ENCODE peak calls at places on chromosomes 6 and 20, in six cellular contexts. A is ovary, C is HCT116, J is esophagus squamous epithelium, B is heart left ventricle, G is right lobe of liver. I is an unnamed sample.

GRCh38 chr20:63294536-63294900 is 1.5 kb downstream of the COL20A1 start:
- DNase-seq in G (no peak), A (no peak), C (no peak), J (no peak), B (no peak), I (no peak)

GRCh38 chr20:44187763-44188709 is 1.0 kb upstream of the JPH2 start:
- DNase-seq in B (peak; percentile 45), G (no peak), C (no peak), J (no peak), A (no peak), I (peak; percentile 82)

GRCh38 chr20:53706008-53706481 is 112.4 kb upstream of the ZNF217 start:
- DNase-seq in B (no peak), C (no peak), G (no peak), A (no peak), J (no peak), I (no peak)

GRCh38 chr6:70474751-70475150 is 61.4 kb downstream of the FAM135A start:
- DNase-seq in G (no peak), C (no peak), B (no peak), J (no peak), A (no peak), I (no peak)

GRCh38 chr6:145583753-145584152 is 151.6 kb downstream of the EPM2A start:
- DNase-seq in J (no peak), G (no peak), C (no peak), B (no peak), A (no peak), I (no peak)

GRCh38 chr6:87697581-87698552 is 4.2 kb downstream of the AKIRIN2 start:
- DNase-seq in C (no peak), J (no peak), B (no peak), A (no peak), G (no peak), I (no peak)

GRCh38 chr6:145015739-145016558 is 719.4 kb downstream of the EPM2A start:
- DNase-seq in A (no peak), B (peak; percentile 52), G (no peak), C (peak; percentile 86), J (no peak), I (no peak)

GRCh38 chr6:144847906-144848305 is 562.8 kb downstream of the UTRN start:
- DNase-seq in J (no peak), B (no peak), C (no peak), G (no peak), A (no peak), I (no peak)

GRCh38 chr6:145960918-145961604 is 3.1 kb downstream of the SHPRH start:
- DNase-seq in G (no peak), B (no peak), A (peak; percentile 25), C (no peak), J (no peak), I (peak; percentile 44)

GRCh38 chr6:158083687-158084325 is 84.3 kb downstream of the SERAC1 start:
- DNase-seq in J (no peak), A (no peak), G (no peak), C (no peak), B (no peak), I (no peak)

GRCh38 chr6:56246941-56247653 is at the start of gene COL21A1:
- DNase-seq in C (no peak), J (no peak), A (peak; percentile 59), G (peak; percentile 31), B (peak; percentile 45), I (peak; percentile 58)

GRCh38 chr6:1798303-1798964 is 188.7 kb downstream of the FOXC1 start:
- DNase-seq in B (no peak), C (no peak), A (no peak), G (no peak), J (no peak), I (no peak)

GRCh38 chr6:42813906-42814444 is 32.1 kb downstream of the BICRAL start:
- DNase-seq in B (no peak), A (no peak), G (no peak), C (no peak), J (no peak), I (no peak)

GRCh38 chr20:60882776-60883303 is 369.2 kb upstream of the CDH4 start:
- DNase-seq in C (no peak), J (no peak), A (no peak), G (no peak), B (no peak), I (no peak)

GRCh38 chr6:150325093-150325772 is 43.6 kb upstream of the IYD start:
- DNase-seq in G (no peak), B (no peak), A (no peak), C (no peak), J (no peak), I (peak; percentile 59)

GRCh38 chr6:46273911-46274310 is 103.1 kb upstream of the ENPP5 start:
- DNase-seq in G (no peak), A (no peak), C (no peak), B (no peak), J (no peak), I (no peak)

GRCh38 chr6:17503051-17503450 is 97.1 kb upstream of the FAM8A1 start:
- DNase-seq in A (no peak), G (no peak), B (no peak), C (no peak), J (no peak), I (no peak)

GRCh38 chr20:7090753-7091310 is 323.3 kb downstream of the BMP2 start:
- DNase-seq in G (no peak), J (no peak), B (no peak), A (no peak), C (no peak), I (no peak)

GRCh38 chr6:3455490-3456394 is 1.1 kb downstream of the SLC22A23 start:
- DNase-seq in A (no peak), J (no peak), G (peak; percentile 70), C (no peak), B (peak; percentile 33), I (peak; percentile 30)

GRCh38 chr6:69789573-69789972 is 7.2 kb downstream of the LMBRD1 start:
- DNase-seq in J (no peak), B (no peak), C (no peak), A (no peak), G (no peak), I (no peak)

GRCh38 chr6:100479180-100480035 is 14.7 kb upstream of the SIM1 start:
- DNase-seq in B (no peak), J (no peak), C (peak; percentile 54), A (no peak), G (no peak), I (no peak)

GRCh38 chr20:57629976-57630525 is 9.8 kb upstream of the ZBP1 start:
- DNase-seq in B (no peak), J (no peak), A (no peak), C (no peak), G (no peak), I (no peak)

GRCh38 chr6:115885636-115886366 is 174.9 kb downstream of the FRK start:
- DNase-seq in G (no peak), C (no peak), J (no peak), B (no peak), A (no peak), I (no peak)

GRCh38 chr20:33372993-33373441 is 28.3 kb downstream of the CDK5RAP1 start:
- DNase-seq in G (peak; percentile 49), J (no peak), A (no peak), C (no peak), B (no peak), I (peak; percentile 88)

GRCh38 chr6:32176476-32177181 is 745 bp upstream of the AGPAT1 start:
- DNase-seq in B (no peak), C (no peak), G (no peak), J (no peak), A (no peak), I (no peak)

GRCh38 chr6:8195040-8195713 is 92.8 kb upstream of the EEF1E1 start:
- DNase-seq in C (peak; percentile 18), G (no peak), B (no peak), J (no peak), A (no peak), I (no peak)

GRCh38 chr6:53363341-53364079 is 14.8 kb upstream of the ELOVL5 start:
- DNase-seq in B (no peak), G (no peak), J (no peak), C (no peak), A (no peak), I (no peak)

GRCh38 chr6:46832816-46833215 is 39.6 kb downstream of the MEP1A start:
- DNase-seq in C (no peak), G (no peak), J (no peak), B (no peak), A (no peak), I (no peak)

GRCh38 chr20:35644806-35645205 is 19.9 kb downstream of the CPNE1 start:
- DNase-seq in G (no peak), A (no peak), J (no peak), B (no peak), C (no peak), I (no peak)

GRCh38 chr20:24965065-24965919 is 16.2 kb downstream of the CST7 start:
- DNase-seq in B (no peak), A (no peak), C (no peak), G (no peak), J (no peak), I (no peak)

GRCh38 chr6:84581494-84582259 is 182.7 kb downstream of the TBX18 start:
- DNase-seq in G (no peak), B (no peak), C (no peak), J (no peak), A (no peak), I (no peak)

GRCh38 chr6:108521616-108522107 is 39.1 kb upstream of the FOXO3 start:
- DNase-seq in A (no peak), B (no peak), J (no peak), G (no peak), C (no peak), I (no peak)

DNA sequence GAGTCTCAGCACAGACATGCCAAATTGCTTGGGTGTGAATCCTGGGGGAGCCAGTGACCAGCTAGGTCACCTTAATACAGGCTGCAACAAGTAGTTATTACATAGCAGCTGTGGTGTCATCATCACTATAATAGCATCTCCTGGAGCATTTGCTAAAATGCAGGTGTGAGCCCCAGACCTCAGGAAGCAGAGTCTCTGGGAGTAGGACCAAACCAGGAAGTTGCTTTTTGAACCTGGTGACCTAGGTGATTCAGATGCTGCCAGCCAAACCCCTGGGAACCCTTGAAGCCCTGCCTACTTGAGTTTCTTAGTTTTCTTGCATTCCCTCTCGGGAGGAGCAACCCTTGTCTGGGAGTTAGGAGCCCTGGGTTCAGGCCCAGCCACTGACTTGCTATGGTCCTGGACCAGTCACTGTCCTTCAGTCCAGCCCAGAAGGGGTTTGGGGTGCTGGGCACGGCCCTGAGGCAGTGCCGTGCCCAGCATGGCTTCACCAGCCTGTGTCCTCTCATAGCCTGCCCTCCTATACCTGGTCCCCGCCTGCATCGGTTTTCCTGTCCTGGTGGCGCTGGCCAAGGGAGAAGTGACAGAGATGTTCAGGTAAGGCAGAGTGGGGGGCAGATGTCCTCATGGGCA is 39.3 kb upstream of the ID1 start:
- DNase-seq in G (no peak), J (no peak), C (no peak), B (no peak), A (no peak), I (no peak)
- TF ChIP-seq POLR2A in G (no peak), J (no peak), C (no peak), B (no peak), A (no peak), I (no peak)

GRCh38 chr20:49293122-49293521 is 15.3 kb upstream of the ZNFX1 start:
- DNase-seq in G (no peak), A (no peak), J (no peak), B (no peak), C (no peak), I (no peak)
- H3K36me3 ChIP-seq in G (no peaks in the 10 kb centered on the region), A (no peaks in the 10 kb centered on the region), J (peaks cover 12% of the 10 kb centered on the region), B (peaks cover 43% of the 10 kb centered on the region), C (peaks cover 19% of the 10 kb centered on the region), I (no peaks in the 10 kb centered on the region)

GRCh38 chr6:28351493-28351925 is 1.8 kb downstream of the ZKSCAN3 start:
- DNase-seq in B (no peak), G (no peak), A (no peak), C (no peak), J (no peak), I (no peak)
- TF ChIP-seq POLR2A in B (no peak), G (no peak), A (no peak), C (no peak), J (no peak), I (no peak)

GRCh38 chr6:118918326-118918725 is 16.6 kb downstream of the MCM9 start:
- DNase-seq in G (no peak), J (no peak), A (no peak), C (no peak), B (no peak), I (no peak)
- H3K36me3 ChIP-seq in G (no peaks in the 10 kb centered on the region), J (peaks cover 4% of the 10 kb centered on the region), A (no peaks in the 10 kb centered on the region), C (peaks cover 15% of the 10 kb centered on the region), B (peaks cover 100% of the 10 kb centered on the region), I (peaks cover 21% of the 10 kb centered on the region)

I was measured in thyroid gland.